ENCODE peak calls at places on chromosome 20, in six cellular contexts. Y is fibroblast of pulmonary artery, Z is PC-9, T is NCI-H1436, V is Calu3, K is GM20000. A is an unnamed sample.

GRCh38 chr20:21230220-21230619 is 72.9 kb upstream of the XRN2 start:
- DNase-seq in Z (no peak), K (no peak), V (no peak), Y (no peak), T (no peak), A (no peak)

GRCh38 chr20:47440857-47441773 is 60.6 kb upstream of the NCOA3 start:
- DNase-seq in Z (peak), Y (peak), V (no peak), T (no peak), K (no peak), A (no peak)

GRCh38 chr20:50893620-50894019 is 37.6 kb downstream of the ADNP start:
- DNase-seq in Y (no peak), K (no peak), Z (no peak), V (no peak), T (no peak), A (no peak)

GRCh38 chr20:38073307-38074010 is 39.9 kb downstream of the RPRD1B start:
- DNase-seq in V (peak), K (peak), T (peak), Y (peak), Z (peak), A (peak)

GRCh38 chr20:11810316-11811130 is 107.2 kb upstream of the BTBD3 start:
- DNase-seq in T (no peak), K (no peak), V (no peak), Z (peak), Y (peak), A (no peak)

GRCh38 chr20:50257860-50258259 is 67.2 kb downstream of the CEBPB start:
- DNase-seq in Z (no peak), V (no peak), Y (no peak), K (no peak), T (no peak), A (no peak)

GRCh38 chr20:53028337-53029007 is 56.3 kb downstream of the TSHZ2 start:
- DNase-seq in K (no peak), Y (no peak), T (no peak), V (no peak), Z (no peak), A (no peak)

GRCh38 chr20:50191566-50192363 is 1.1 kb downstream of the CEBPB start:
- DNase-seq in Y (peak), Z (peak), T (peak), K (peak), V (peak), A (peak)

GRCh38 chr20:13231031-13231752 is 10.1 kb downstream of the ISM1 start:
- DNase-seq in V (no peak), K (no peak), Z (no peak), Y (no peak), T (no peak), A (no peak)

GRCh38 chr20:34938466-34939163 is 17.0 kb downstream of the GSS start:
- DNase-seq in T (no peak), V (no peak), Z (no peak), K (no peak), Y (no peak), A (no peak)

GRCh38 chr20:11193241-11193640 is 519.4 kb upstream of the JAG1 start:
- DNase-seq in K (no peak), T (no peak), Z (peak), V (no peak), Y (no peak), A (no peak)